ENCODE peak calls at places on chromosomes 13 and 19, in four cellular contexts. E is glomerular endothelial cell, A is midbrain, V is NCI-H1105 treated with DMSO at 0.1 percent for 48 hours. Y is an unnamed sample.

GRCh38 chr13:71460179-71460578 is 406.8 kb downstream of the DACH1 start:
- DNase-seq in A (no peak), V (no peak), E (no peak), Y (no peak)

GRCh38 chr13:66794340-66795031 is 435.6 kb downstream of the PCDH9 start:
- DNase-seq in V (peak; percentile 33), A (no peak), E (no peak), Y (no peak)

GRCh38 chr13:106617561-106617960 is 49.6 kb upstream of the ARGLU1 start:
- DNase-seq in V (no peak), E (peak; percentile 60), A (no peak), Y (no peak)

GRCh38 chr19:45824531-45825262 is 9.6 kb upstream of the RSPH6A start:
- DNase-seq in E (no peak), A (peak; percentile 13), V (no peak), Y (no peak)

GRCh38 chr19:1259873-1260748 is 9.0 kb upstream of the CIRBP start:
- DNase-seq in A (no peak), V (no peak), E (no peak), Y (peak; percentile 38)

GRCh38 chr13:72963762-72964161 is 95.0 kb upstream of the KLF5 start:
- DNase-seq in A (no peak), E (no peak), V (no peak), Y (no peak)

GRCh38 chr19:45670670-45671453 is 2.8 kb downstream of the GIPR start:
- DNase-seq in A (peak; percentile 63), V (no peak), E (no peak), Y (no peak)

GRCh38 chr13:32501058-32501457 is 37.5 kb downstream of the N4BP2L2 start:
- DNase-seq in E (no peak), V (no peak), A (no peak), Y (no peak)

GRCh38 chr19:5961969-5962945 is 15.7 kb downstream of the RANBP3 start:
- DNase-seq in V (peak; percentile 50), E (no peak), A (peak; percentile 34), Y (peak; percentile 84)

GRCh38 chr13:30026093-30026492 is 175.7 kb upstream of the UBL3 start:
- DNase-seq in E (no peak), A (no peak), V (no peak), Y (no peak)

GRCh38 chr19:41703602-41704293 is 4.7 kb upstream of the CEACAM5 start:
- DNase-seq in A (no peak), E (no peak), V (no peak), Y (no peak)

GRCh38 chr19:459724-460511 is 915 bp downstream of the SHC2 start:
- DNase-seq in V (peak; percentile 64), A (peak; percentile 62), E (no peak), Y (peak; percentile 9)

GRCh38 chr19:38213911-38214625 is 10.0 kb downstream of the DPF1 start:
- DNase-seq in V (no peak), A (peak; percentile 6), E (no peak), Y (peak; percentile 59)

GRCh38 chr19:46537136-46538097 is 41.8 kb upstream of the PNMA8B start:
- DNase-seq in A (peak; percentile 18), E (no peak), V (no peak), Y (peak; percentile 45)

GRCh38 chr19:22606212-22606553 is 27.9 kb upstream of the ZNF492 start:
- DNase-seq in E (no peak), A (no peak), V (no peak), Y (no peak)

Y was measured in CD4-positive, alpha-beta memory T cell.